ENCODE peak calls at places on chromosomes 2 and 18, in ten cellular contexts. B, E, I, C, W, T, P, G, U and N are unnamed samples.

GRCh38 chr2:150389487-150389886 is 98.0 kb downstream of the RND3 start:
- DNase-seq in B (no peak), E (no peak), I (no peak), C (no peak), W (no peak), T (no peak), P (no peak), G (no peak), U (no peak), N (no peak)

GRCh38 chr18:13558132-13558531 is 168.2 kb downstream of the FAM210A start:
- DNase-seq in B (peak), E (peak), I (no peak), C (peak), W (peak), T (peak), P (peak), G (peak), U (no peak), N (peak)

GRCh38 chr2:70498528-70498927 is 55.1 kb downstream of the TGFA start:
- DNase-seq in B (no peak), E (no peak), I (no peak), C (no peak), W (no peak), T (no peak), P (no peak), G (no peak), U (no peak), N (no peak)

GRCh38 chr2:233708942-233709341 is 3.8 kb upstream of the UGT1A5 start:
- DNase-seq in B (no peak), E (no peak), I (no peak), C (no peak), W (no peak), T (no peak), P (no peak), G (no peak), U (no peak), N (no peak)

GRCh38 chr2:9310827-9311226 is 104.2 kb downstream of the ASAP2 start:
- DNase-seq in B (no peak), E (no peak), I (no peak), C (no peak), W (no peak), T (no peak), P (no peak), G (no peak), U (no peak), N (no peak)

GRCh38 chr2:133200684-133201421 is 367.4 kb downstream of the NCKAP5 start:
- DNase-seq in B (no peak), E (peak), I (no peak), C (no peak), W (no peak), T (no peak), P (no peak), G (no peak), U (no peak), N (no peak)

GRCh38 chr2:156333274-156333950 is 891 bp upstream of the NR4A2 start:
- DNase-seq in B (peak), E (no peak), I (peak), C (no peak), W (peak), T (no peak), P (no peak), G (no peak), U (no peak), N (peak)

GRCh38 chr2:27214936-27215335 is 2.2 kb upstream of the CAD start:
- DNase-seq in B (no peak), E (no peak), I (no peak), C (no peak), W (no peak), T (no peak), P (no peak), G (no peak), U (no peak), N (no peak)

GRCh38 chr2:239600650-239601049 is 199.8 kb upstream of the HDAC4 start:
- DNase-seq in B (no peak), E (no peak), I (no peak), C (no peak), W (no peak), T (no peak), P (no peak), G (peak), U (no peak), N (no peak)

GRCh38 chr18:76376668-76377358 is 118.2 kb downstream of the ZNF516 start:
- DNase-seq in B (no peak), E (no peak), I (peak), C (no peak), W (no peak), T (peak), P (no peak), G (peak), U (no peak), N (no peak)

GRCh38 chr2:158530829-158531228 is 74.1 kb downstream of the PKP4 start:
- DNase-seq in B (no peak), E (no peak), I (no peak), C (no peak), W (no peak), T (no peak), P (no peak), G (no peak), U (no peak), N (no peak)

GRCh38 chr2:48105848-48106247 is 199.6 kb upstream of the FBXO11 start:
- DNase-seq in B (no peak), E (no peak), I (no peak), C (no peak), W (no peak), T (no peak), P (no peak), G (no peak), U (no peak), N (no peak)

GRCh38 chr18:78242307-78242643 is 737.3 kb upstream of the SALL3 start:
- DNase-seq in B (no peak), E (no peak), I (no peak), C (no peak), W (no peak), T (no peak), P (no peak), G (no peak), U (no peak), N (no peak)

GRCh38 chr2:30580394-30580793 is 133.3 kb downstream of the LCLAT1 start:
- DNase-seq in B (no peak), E (no peak), I (no peak), C (no peak), W (no peak), T (no peak), P (no peak), G (no peak), U (no peak), N (peak)

GRCh38 chr2:88739985-88740600 is 48.6 kb downstream of the RPIA start:
- DNase-seq in B (peak), E (peak), I (peak), C (peak), W (peak), T (peak), P (no peak), G (peak), U (no peak), N (peak)

GRCh38 chr2:241774419-241775222 is 2.0 kb upstream of the GAL3ST2 start:
- DNase-seq in B (peak), E (peak), I (no peak), C (peak), W (no peak), T (no peak), P (no peak), G (no peak), U (no peak), N (no peak)

GRCh38 chr2:31187166-31187565 is 30.1 kb downstream of the CAPN14 start:
- DNase-seq in B (no peak), E (no peak), I (no peak), C (no peak), W (no peak), T (no peak), P (no peak), G (no peak), U (no peak), N (no peak)

GRCh38 chr2:174053784-174054183 is 88.6 kb upstream of the SP3 start:
- DNase-seq in B (no peak), E (no peak), I (no peak), C (no peak), W (no peak), T (no peak), P (no peak), G (no peak), U (no peak), N (no peak)

GRCh38 chr2:203025592-203025991 is 10.9 kb downstream of the NBEAL1 start:
- DNase-seq in B (no peak), E (no peak), I (no peak), C (no peak), W (no peak), T (no peak), P (no peak), G (no peak), U (no peak), N (no peak)

GRCh38 chr2:133324150-133324561 is 244.1 kb downstream of the NCKAP5 start:
- DNase-seq in B (no peak), E (no peak), I (no peak), C (no peak), W (no peak), T (no peak), P (no peak), G (no peak), U (no peak), N (no peak)

GRCh38 chr2:85796549-85797262 is 42.9 kb downstream of the ATOH8 start:
- DNase-seq in B (no peak), E (no peak), I (no peak), C (no peak), W (no peak), T (no peak), P (no peak), G (no peak), U (no peak), N (no peak)

GRCh38 chr2:143934170-143934912 is 585.6 kb downstream of the ZEB2 start:
- DNase-seq in B (no peak), E (no peak), I (no peak), C (no peak), W (peak), T (no peak), P (no peak), G (no peak), U (no peak), N (no peak)

GRCh38 chr2:107303964-107304363 is 418.0 kb upstream of the ST6GAL2 start:
- DNase-seq in B (no peak), E (no peak), I (no peak), C (no peak), W (no peak), T (no peak), P (no peak), G (no peak), U (no peak), N (no peak)